ENCODE peak calls at places on chromosomes 7 and 10, in four cellular contexts. B, T, G and X are unnamed samples. For H3K4me1, the result is how much of the 10 kb centered on the place peaks cover.

GRCh38 chr7:132636581-132636980 is 60.3 kb upstream of the PLXNA4 start:
- DNase-seq in T (no peak), B (no peak), G (no peak), X (no peak)

GRCh38 chr7:55546826-55547225 is 25.5 kb downstream of the VOPP1 start:
- DNase-seq in B (no peak), T (peak), G (peak), X (peak)

GRCh38 chr7:132804849-132805485 is 228.7 kb upstream of the PLXNA4 start:
- DNase-seq in T (no peak), B (no peak), G (no peak), X (no peak)

GRCh38 chr7:134557391-134557790 is 8.5 kb downstream of the AKR1B15 start:
- DNase-seq in T (no peak), G (no peak), B (no peak), X (no peak)

GRCh38 chr10:129580897-129581296 is 113.9 kb downstream of the MGMT start:
- DNase-seq in B (no peak), T (no peak), G (no peak), X (no peak)

GRCh38 chr10:34313353-34313752 is 501.7 kb downstream of the PARD3 start:
- DNase-seq in G (no peak), B (no peak), T (peak), X (no peak)

GRCh38 chr10:116670706-116671105 is 50.0 kb downstream of the PNLIPRP2 start:
- DNase-seq in B (no peak), G (no peak), T (no peak), X (no peak)

GRCh38 chr10:75497997-75498797 is 66.8 kb downstream of the LRMDA start:
- DNase-seq in G (peak), B (no peak), T (peak), X (peak)

GRCh38 chr7:71687831-71688599 is 556.1 kb downstream of the GALNT17 start:
- DNase-seq in B (no peak), T (no peak), G (no peak), X (no peak)
- TF ChIP-seq POLR2A in B (no peak), T (no peak), G (no peak), X (no peak)

DNA sequence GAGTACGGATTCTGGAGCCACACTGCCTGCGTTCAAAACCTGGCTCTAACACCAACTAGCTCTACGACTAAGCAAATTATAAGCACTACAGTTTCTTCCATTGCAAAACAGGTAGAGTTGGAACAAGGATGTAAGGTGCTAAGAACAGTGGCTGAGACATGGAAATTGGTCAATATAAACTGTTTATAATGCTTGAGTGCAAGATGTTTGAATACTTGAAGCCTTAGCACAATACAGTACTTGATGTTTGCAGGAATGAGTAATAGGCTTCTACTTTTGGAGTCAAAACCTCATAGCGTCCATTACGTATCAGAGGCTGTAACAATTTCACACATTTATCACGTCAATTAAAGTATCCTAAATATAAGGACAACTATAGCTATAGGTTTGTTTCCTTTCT is 6.9 kb downstream of the NT5C2 start:
- DNase-seq in B (no peak), G (no peak), T (no peak), X (no peak)
- H3K4me1 ChIP-seq in B (half or more), G (under half), T (under half), X (under half)

GRCh38 chr7:46283852-46284251 is 362.8 kb upstream of the IGFBP3 start:
- DNase-seq in G (no peak), T (no peak), B (no peak), X (no peak)

GRCh38 chr7:46285856-46286255 is 364.8 kb upstream of the IGFBP3 start:
- DNase-seq in B (no peak), T (peak), G (no peak), X (no peak)

GRCh38 chr7:46279290-46279689 is 358.2 kb upstream of the IGFBP3 start:
- DNase-seq in B (no peak), G (no peak), T (no peak), X (no peak)

GRCh38 chr7:46282155-46282554 is 361.1 kb upstream of the IGFBP3 start:
- DNase-seq in G (no peak), T (no peak), B (no peak), X (no peak)

DNA sequence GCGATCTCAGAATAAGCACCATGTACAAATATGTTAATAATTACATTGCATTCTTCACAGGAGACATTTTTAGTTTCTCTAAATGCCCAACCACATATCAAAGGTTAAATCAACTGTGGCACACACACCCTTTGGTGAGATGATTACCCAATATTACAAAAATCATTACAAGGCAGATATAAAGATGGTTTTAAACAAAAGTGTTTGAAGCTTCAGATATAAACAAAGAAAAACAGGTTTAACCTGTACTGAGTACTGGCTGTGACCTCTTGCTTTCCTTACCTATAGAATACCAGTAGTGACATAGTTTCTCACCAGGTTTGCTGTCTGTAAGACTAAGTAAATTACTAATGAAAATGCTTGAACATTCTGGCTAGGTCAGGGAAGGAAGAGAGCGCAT is 360.0 kb upstream of the IGFBP3 start:
- DNase-seq in G (no peak), B (no peak), T (no peak), X (no peak)
- TF ChIP-seq POLR2A in G (no peak), B (no peak), T (no peak), X (no peak)

GRCh38 chr10:121292396-121292795 is 305.8 kb downstream of the FGFR2 start:
- DNase-seq in B (no peak), T (no peak), G (no peak), X (no peak)

GRCh38 chr10:121293121-121293520 is 305.1 kb downstream of the FGFR2 start:
- DNase-seq in T (no peak), G (no peak), B (no peak), X (no peak)

GRCh38 chr10:121291376-121291775 is 306.9 kb downstream of the FGFR2 start:
- DNase-seq in G (no peak), B (no peak), T (no peak), X (no peak)

GRCh38 chr10:121290674-121291073 is 307.6 kb downstream of the FGFR2 start:
- DNase-seq in B (no peak), T (no peak), G (no peak), X (no peak)

GRCh38 chr10:121291828-121292227 is 306.4 kb downstream of the FGFR2 start:
- DNase-seq in G (no peak), B (peak), T (no peak), X (no peak)
- H3K4me1 ChIP-seq in G (under half), B (under half), T (under half), X (under half)

GRCh38 chr10:2791774-2792443 is 275.4 kb upstream of the PFKP start:
- DNase-seq in G (no peak), B (no peak), T (no peak), X (no peak)
- TF ChIP-seq POLR2A in G (no peak), B (no peak), T (no peak), X (no peak)

GRCh38 chr10:79403441-79404230 is 41.8 kb downstream of the ZCCHC24 start:
- DNase-seq in B (no peak), T (no peak), G (no peak), X (no peak)
- H3K4me1 ChIP-seq in B (half or more), T (half or more), G (under half), X (half or more)

GRCh38 chr10:86971146-86971991 is 3.1 kb downstream of the ADIRF start:
- DNase-seq in G (peak), T (peak), B (peak), X (peak)
- TF ChIP-seq POLR2A in G (peak), T (peak), B (peak), X (peak)